ENCODE peak calls at places on chromosome 22, in eight cellular contexts. K is NCI-H460; I is GM03348; L is GM12891; Y is AG04449; O is HEK293T; D is activated effector memory CD4-positive, alpha-beta T cell treated with Interleukin-2 at 50 U/mL for 16 hours; F is HT1080. B is an unnamed sample.

GRCh38 chr22:16783930-16784354 is 41.3 kb downstream of the XKR3 start:
- DNase-seq in K (peak), I (peak), L (no peak), Y (no peak), O (peak), D (no peak), F (peak), B (no peak)

GRCh38 chr22:46738642-46738960 is 549 bp upstream of the CERK start:
- DNase-seq in K (no peak), I (peak), L (no peak), Y (no peak), O (no peak), D (no peak), F (no peak), B (no peak)

GRCh38 chr22:29443861-29444431 is 5.6 kb downstream of the RFPL1 start:
- DNase-seq in K (no peak), I (no peak), L (no peak), Y (no peak), O (no peak), D (no peak), F (no peak), B (no peak)

GRCh38 chr22:27476729-27477128 is 324.8 kb downstream of the MN1 start:
- DNase-seq in K (no peak), I (peak), L (no peak), Y (no peak), O (no peak), D (no peak), F (peak), B (peak)

GRCh38 chr22:30582788-30583575 is 8.5 kb upstream of the GAL3ST1 start:
- DNase-seq in K (no peak), I (no peak), L (no peak), Y (no peak), O (no peak), D (no peak), F (no peak), B (no peak)

GRCh38 chr22:35230839-35231584 is 26.3 kb upstream of the HMGXB4 start:
- DNase-seq in K (peak), I (no peak), L (no peak), Y (no peak), O (no peak), D (no peak), F (peak), B (no peak)

GRCh38 chr22:38572065-38572464 is 2.1 kb upstream of the DMC1 start:
- DNase-seq in K (peak), I (peak), L (peak), Y (no peak), O (peak), D (no peak), F (peak), B (peak)

GRCh38 chr22:40385041-40385782 is 14.8 kb downstream of the SGSM3 start:
- DNase-seq in K (no peak), I (no peak), L (no peak), Y (no peak), O (no peak), D (no peak), F (no peak), B (no peak)

GRCh38 chr22:33570110-33570509 is 350.2 kb downstream of the LARGE1 start:
- DNase-seq in K (no peak), I (no peak), L (no peak), Y (no peak), O (no peak), D (no peak), F (no peak), B (no peak)

B was measured in HFFc6.